ENCODE peak calls at places on chromosome 12, in four cellular contexts. One of them, this sample, is unnamed.

GRCh38 chr12:60684988-60685655 is 1089.3 kb downstream of the SLC16A7 start:
- DNase-seq in A673: peak
- DNase-seq in SJSA1: no peak
- DNase-seq in NT2/D1: peak
- DNase-seq in this sample: no peak

GRCh38 chr12:100221523-100221922 is 20.9 kb downstream of the ACTR6 start:
- DNase-seq in A673: no peak
- DNase-seq in SJSA1: no peak
- DNase-seq in NT2/D1: no peak
- DNase-seq in this sample: no peak

GRCh38 chr12:104750061-104750460 is 208.0 kb downstream of the SLC41A2 start:
- DNase-seq in A673: no peak
- DNase-seq in SJSA1: no peak
- DNase-seq in NT2/D1: no peak
- DNase-seq in this sample: peak

GRCh38 chr12:53097207-53097563 is 282 bp upstream of the IGFBP6 start:
- DNase-seq in A673: peak
- DNase-seq in SJSA1: peak
- DNase-seq in NT2/D1: no peak
- DNase-seq in this sample: no peak

GRCh38 chr12:3961573-3961972 is 88.4 kb upstream of the PARP11 start:
- DNase-seq in A673: no peak
- DNase-seq in SJSA1: no peak
- DNase-seq in NT2/D1: no peak
- DNase-seq in this sample: no peak

GRCh38 chr12:41140117-41140516 is 48.0 kb upstream of the PDZRN4 start:
- DNase-seq in A673: no peak
- DNase-seq in SJSA1: no peak
- DNase-seq in NT2/D1: no peak
- DNase-seq in this sample: no peak

GRCh38 chr12:54394281-54394719 is 9.8 kb upstream of the ZNF385A start:
- DNase-seq in A673: peak
- DNase-seq in SJSA1: peak
- DNase-seq in NT2/D1: no peak
- DNase-seq in this sample: no peak

GRCh38 chr12:53960187-53961024 is 5.7 kb downstream of the HOXC12 start:
- DNase-seq in A673: no peak
- DNase-seq in SJSA1: no peak
- DNase-seq in NT2/D1: no peak
- DNase-seq in this sample: no peak

GRCh38 chr12:79635676-79636075 is 55.1 kb downstream of the PAWR start:
- DNase-seq in A673: no peak
- DNase-seq in SJSA1: no peak
- DNase-seq in NT2/D1: no peak
- DNase-seq in this sample: no peak

GRCh38 chr12:110256780-110257431 is 24.1 kb upstream of the ATP2A2 start:
- DNase-seq in A673: no peak
- DNase-seq in SJSA1: no peak
- DNase-seq in NT2/D1: no peak
- DNase-seq in this sample: no peak

GRCh38 chr12:128820253-128820652 is 3.5 kb downstream of the SLC15A4 start:
- DNase-seq in A673: no peak
- DNase-seq in SJSA1: no peak
- DNase-seq in NT2/D1: no peak
- DNase-seq in this sample: no peak
- H3K4me3 ChIP-seq in A673: no peak
- H3K4me3 ChIP-seq in SJSA1: no peak
- H3K4me3 ChIP-seq in NT2/D1: no peak
- H3K4me3 ChIP-seq in this sample: no peak

GRCh38 chr12:1881301-1881700 is 37.2 kb downstream of the CACNA2D4 start:
- DNase-seq in A673: no peak
- DNase-seq in SJSA1: no peak
- DNase-seq in NT2/D1: no peak
- DNase-seq in this sample: no peak
- H3K4me3 ChIP-seq in A673: no peak
- H3K4me3 ChIP-seq in SJSA1: no peak
- H3K4me3 ChIP-seq in NT2/D1: no peak
- H3K4me3 ChIP-seq in this sample: no peak

GRCh38 chr12:9869307-9870161 is at the start of gene CLEC2B:
- DNase-seq in A673: peak
- DNase-seq in SJSA1: peak
- DNase-seq in NT2/D1: no peak
- DNase-seq in this sample: peak
- H3K4me3 ChIP-seq in A673: peak
- H3K4me3 ChIP-seq in SJSA1: peak
- H3K4me3 ChIP-seq in NT2/D1: no peak
- H3K4me3 ChIP-seq in this sample: peak

GRCh38 chr12:63889721-63890509 is 45.4 kb downstream of the SRGAP1 start:
- DNase-seq in A673: no peak
- DNase-seq in SJSA1: no peak
- DNase-seq in NT2/D1: no peak
- DNase-seq in this sample: no peak
- H3K4me3 ChIP-seq in A673: no peak
- H3K4me3 ChIP-seq in SJSA1: no peak
- H3K4me3 ChIP-seq in NT2/D1: no peak
- H3K4me3 ChIP-seq in this sample: no peak

GRCh38 chr12:51028811-51029146 is 2.6 kb upstream of the SLC11A2 start:
- DNase-seq in A673: no peak
- DNase-seq in SJSA1: no peak
- DNase-seq in NT2/D1: no peak
- DNase-seq in this sample: no peak
- H3K4me3 ChIP-seq in A673: peak
- H3K4me3 ChIP-seq in SJSA1: no peak
- H3K4me3 ChIP-seq in NT2/D1: no peak
- H3K4me3 ChIP-seq in this sample: no peak

GRCh38 chr12:125284945-125285344 is 219.7 kb downstream of the AACS start:
- DNase-seq in A673: no peak
- DNase-seq in SJSA1: no peak
- DNase-seq in NT2/D1: no peak
- DNase-seq in this sample: peak
- H3K4me3 ChIP-seq in A673: no peak
- H3K4me3 ChIP-seq in SJSA1: no peak
- H3K4me3 ChIP-seq in NT2/D1: no peak
- H3K4me3 ChIP-seq in this sample: no peak

GRCh38 chr12:120688527-120689071 is 1.6 kb downstream of the MLEC start:
- DNase-seq in A673: no peak
- DNase-seq in SJSA1: no peak
- DNase-seq in NT2/D1: no peak
- DNase-seq in this sample: no peak
- H3K4me3 ChIP-seq in A673: peak
- H3K4me3 ChIP-seq in SJSA1: peak
- H3K4me3 ChIP-seq in NT2/D1: peak
- H3K4me3 ChIP-seq in this sample: peak

GRCh38 chr12:6925239-6925542 is 2.6 kb upstream of the ATN1 start:
- DNase-seq in A673: peak
- DNase-seq in SJSA1: no peak
- DNase-seq in NT2/D1: no peak
- DNase-seq in this sample: no peak
- H3K4me3 ChIP-seq in A673: peak
- H3K4me3 ChIP-seq in SJSA1: no peak
- H3K4me3 ChIP-seq in NT2/D1: peak
- H3K4me3 ChIP-seq in this sample: no peak

GRCh38 chr12:132998742-132999141 is 12.6 kb downstream of the ZNF26 start:
- DNase-seq in A673: no peak
- DNase-seq in SJSA1: no peak
- DNase-seq in NT2/D1: no peak
- DNase-seq in this sample: no peak
- H3K4me3 ChIP-seq in A673: no peak
- H3K4me3 ChIP-seq in SJSA1: no peak
- H3K4me3 ChIP-seq in NT2/D1: no peak
- H3K4me3 ChIP-seq in this sample: no peak

DNA sequence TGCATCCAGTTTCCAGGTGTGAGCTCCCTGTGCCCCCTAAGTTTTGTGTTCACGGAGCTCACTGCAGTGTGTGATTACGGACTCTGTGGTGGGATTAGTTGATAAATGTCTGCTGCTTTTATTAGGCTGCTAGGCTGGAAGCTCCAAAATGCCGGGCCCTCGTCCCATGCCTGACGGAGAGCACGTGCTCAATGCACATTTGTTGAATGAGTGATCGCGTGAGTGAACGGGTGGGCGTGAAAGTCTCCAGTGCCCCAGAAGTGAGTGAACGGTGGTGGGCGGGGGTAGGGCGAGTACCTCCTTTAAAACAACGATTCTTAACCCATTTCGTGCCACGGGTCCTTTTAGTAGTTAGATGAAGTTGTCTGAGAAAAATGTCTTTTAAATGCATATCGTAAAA is 175.5 kb downstream of the AACS start:
- DNase-seq in A673: no peak
- DNase-seq in SJSA1: no peak
- DNase-seq in NT2/D1: no peak
- DNase-seq in this sample: no peak
- H3K4me3 ChIP-seq in A673: no peak
- H3K4me3 ChIP-seq in SJSA1: no peak
- H3K4me3 ChIP-seq in NT2/D1: no peak
- H3K4me3 ChIP-seq in this sample: no peak